ENCODE peak calls at places on chromosomes 4 and X, in eight cellular contexts. V is choroid plexus epithelial cell, F is AG10803, P is A549, W is GM23248, Y is heart left ventricle, I is skeletal muscle cell, R is body of pancreas. A is an unnamed sample.

GRCh38 chr4:186137193-186137792 is 32.8 kb downstream of the FAM149A start:
- DNase-seq in Y (no peak), P (peak; percentile 11), F (peak; percentile 23), W (peak; percentile 61), V (peak; percentile 60), R (peak; percentile 33), I (no peak), A (no peak)

GRCh38 chr4:78079701-78080430 is 22.7 kb downstream of the FRAS1 start:
- DNase-seq in R (peak; percentile 6), I (no peak), P (no peak), Y (no peak), F (no peak), W (no peak), V (no peak), A (no peak)

GRCh38 chr4:1628892-1629703 is 55.0 kb downstream of the FAM53A start:
- DNase-seq in R (peak; percentile 52), Y (peak; percentile 63), F (peak; percentile 12), V (peak; percentile 58), W (peak; percentile 63), P (peak; percentile 27), I (no peak), A (peak; percentile 51)

GRCh38 chr4:7487464-7487863 is 52.7 kb upstream of the PSAPL1 start:
- DNase-seq in P (no peak), W (no peak), Y (no peak), F (no peak), R (no peak), V (no peak), I (no peak), A (no peak)

GRCh38 chr4:150242820-150243458 is 164.7 kb downstream of the DCLK2 start:
- DNase-seq in R (peak; percentile 18), Y (peak; percentile 47), P (peak; percentile 37), V (peak; percentile 65), I (no peak), W (peak; percentile 49), F (peak; percentile 43), A (peak; percentile 26)

GRCh38 chr4:30402276-30402675 is 317.9 kb upstream of the PCDH7 start:
- DNase-seq in R (no peak), W (no peak), P (no peak), I (peak; percentile 52), V (peak; percentile 23), F (no peak), Y (no peak), A (no peak)

GRCh38 chrX:136168929-136169735 is 21.8 kb downstream of the FHL1 start:
- DNase-seq in F (peak; percentile 96), V (peak; percentile 93), Y (peak; percentile 75), R (peak; percentile 54), P (no peak), W (peak; percentile 86), I (peak; percentile 81), A (peak; percentile 64)

GRCh38 chr4:14167876-14168510 is 540.5 kb upstream of the BOD1L1 start:
- DNase-seq in Y (no peak), R (no peak), W (peak; percentile 47), P (no peak), V (peak; percentile 28), F (no peak), I (no peak), A (no peak)

GRCh38 chrX:68703369-68703768 is 55.9 kb downstream of the STARD8 start:
- DNase-seq in I (no peak), R (no peak), V (no peak), F (no peak), W (no peak), Y (peak; percentile 56), P (no peak), A (no peak)

GRCh38 chr4:7612311-7612710 is 177.6 kb upstream of the PSAPL1 start:
- DNase-seq in I (no peak), Y (no peak), W (no peak), F (no peak), V (no peak), P (no peak), R (no peak), A (no peak)

GRCh38 chrX:132180929-132181328 is 38.3 kb downstream of the RAP2C start:
- DNase-seq in F (no peak), V (no peak), R (no peak), Y (no peak), P (no peak), I (no peak), W (no peak), A (no peak)

GRCh38 chr4:76197001-76197743 is 16.5 kb downstream of the SCARB2 start:
- DNase-seq in R (no peak), P (no peak), I (no peak), V (no peak), F (peak; percentile 75), Y (no peak), W (peak; percentile 83), A (no peak)

DNA sequence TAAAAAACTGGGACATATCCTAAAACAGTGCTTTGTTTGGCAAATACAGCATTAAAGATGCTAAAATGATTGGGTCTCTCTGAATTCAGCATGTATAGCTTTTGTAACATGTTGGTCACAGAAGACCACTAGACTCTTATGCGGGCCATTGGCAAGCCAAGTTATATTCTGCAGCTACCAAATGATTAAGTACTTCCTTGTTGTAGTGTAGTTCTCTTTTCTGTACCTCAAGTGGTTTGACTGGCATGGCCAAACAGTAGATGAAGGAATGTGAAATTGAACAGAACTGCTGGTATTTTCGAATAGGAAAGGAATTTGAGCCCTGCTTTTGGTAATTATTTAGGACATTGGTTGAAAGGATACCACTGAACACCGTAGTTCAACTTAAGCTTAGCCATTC is 193.9 kb upstream of the GPC4 start:
- DNase-seq in P (no peak), I (no peak), V (no peak), R (no peak), W (no peak), Y (no peak), F (no peak), A (no peak)
- H3K4me3 ChIP-seq in P (no peak overlapping the region), I (no peak overlapping the region), V (no peak overlapping the region), R (no peak overlapping the region), W (no peak overlapping the region), Y (no peak overlapping the region), F (no peak overlapping the region), A (no peak overlapping the region)

DNA sequence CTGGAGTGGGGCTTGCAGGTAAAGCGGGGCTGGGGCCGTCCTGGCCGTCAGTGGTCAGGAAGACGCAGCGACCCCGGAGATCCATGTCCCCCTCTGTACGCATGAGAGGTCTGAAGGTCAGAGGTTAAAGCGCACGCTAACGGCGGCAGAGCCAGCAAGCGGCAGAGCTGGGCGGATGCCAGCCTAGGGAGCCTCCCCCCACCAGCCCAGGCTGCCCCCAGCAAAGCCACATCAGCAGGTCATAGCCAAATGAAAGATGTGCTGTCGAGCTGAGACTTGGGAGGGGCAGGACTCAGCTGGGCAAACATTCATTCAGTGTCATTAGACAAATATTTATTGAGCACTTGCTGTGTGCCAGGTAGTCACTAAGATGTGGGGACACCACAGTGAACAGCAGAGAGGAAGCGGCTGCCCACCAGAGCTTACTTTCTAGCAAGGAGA is 593 bp upstream of the JAKMIP1 start:
- DNase-seq in P (no peak), I (no peak), W (no peak), Y (no peak), R (no peak), V (no peak), F (no peak), A (no peak)
- H3K4me3 ChIP-seq in P (peak overlapping the region; percentile 62), I (peak overlapping the region; percentile 36), W (no peak overlapping the region), Y (no peak overlapping the region), R (peak overlapping the region; percentile 8), V (peak overlapping the region; percentile 8), F (no peak overlapping the region), A (peak overlapping the region; percentile 21)

DNA sequence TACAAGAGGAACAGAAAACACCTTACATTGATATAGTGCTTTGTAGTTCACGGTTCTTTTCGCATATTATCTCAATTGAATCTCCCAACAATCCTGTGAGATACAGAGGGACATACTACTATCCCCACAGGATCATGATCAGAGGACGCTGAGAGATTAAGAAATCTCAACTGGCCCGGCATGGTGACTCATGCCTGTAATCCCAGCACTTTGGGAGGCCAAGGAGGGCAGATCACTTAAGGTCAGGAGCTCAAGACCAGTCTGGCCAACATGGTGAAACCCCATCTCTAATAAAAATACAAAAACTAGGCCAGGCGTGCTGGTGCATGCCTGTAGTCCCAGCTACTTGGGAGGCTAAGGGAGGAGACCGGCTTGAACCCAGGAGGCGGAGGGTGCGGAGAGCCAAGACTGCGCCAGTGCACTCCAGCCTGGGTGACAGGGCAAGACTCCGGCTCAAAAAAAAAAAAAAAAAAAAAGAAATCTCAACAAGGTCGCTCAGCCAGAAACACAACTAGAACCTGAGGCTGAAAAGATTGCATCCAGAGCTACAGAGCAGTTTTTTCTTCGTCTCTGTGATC is 7.4 kb downstream of the APOO start:
- DNase-seq in W (peak; percentile 39), R (peak; percentile 22), V (no peak), P (peak; percentile 76), I (no peak), Y (no peak), F (peak; percentile 18), A (no peak)
- H3K4me3 ChIP-seq in W (no peak overlapping the region), R (no peak overlapping the region), V (no peak overlapping the region), P (peak overlapping the region; percentile 7), I (no peak overlapping the region), Y (no peak overlapping the region), F (no peak overlapping the region), A (no peak overlapping the region)

DNA sequence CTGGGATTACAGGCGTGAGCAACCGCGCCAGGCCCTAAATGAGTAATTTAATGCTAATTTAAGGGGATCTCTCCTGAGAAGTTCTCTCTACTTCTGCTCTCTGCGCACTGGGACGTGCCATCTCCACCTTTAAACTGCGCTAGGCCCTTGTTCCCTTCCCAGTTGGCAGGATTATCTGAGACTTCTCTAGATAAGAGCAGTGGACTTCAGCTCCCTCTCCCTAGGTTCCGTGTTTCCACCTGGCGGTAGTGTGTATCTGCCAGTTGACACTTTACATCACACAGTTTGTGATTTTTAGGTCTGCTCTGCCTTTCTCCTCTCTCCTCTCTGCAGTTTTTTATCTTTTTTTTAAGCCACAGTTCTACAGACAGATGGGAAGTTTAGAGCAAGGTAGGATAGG is 40.2 kb downstream of the ARHGAP10 start:
- DNase-seq in V (no peak), I (no peak), F (no peak), Y (no peak), P (no peak), W (no peak), R (peak; percentile 47), A (no peak)
- H3K4me3 ChIP-seq in V (no peak overlapping the region), I (no peak overlapping the region), F (no peak overlapping the region), Y (no peak overlapping the region), P (no peak overlapping the region), W (peak overlapping the region; percentile 46), R (no peak overlapping the region), A (no peak overlapping the region)